ENCODE peak calls at places on chromosomes 16 and 17, in six cellular contexts. S is GM12892, Y is small intestine, X is COR-L47, O is skeletal muscle cell, K is omental fat pad. R is an unnamed sample.

GRCh38 chr17:82832881-82833475 is 6.8 kb downstream of the ZNF750 start:
- DNase-seq in S (no peak), K (no peak), Y (no peak), X (no peak), O (no peak), R (no peak)

GRCh38 chr17:39752241-39752831 is 14.6 kb downstream of the GRB7 start:
- DNase-seq in X (no peak), Y (no peak), S (no peak), K (no peak), O (no peak), R (no peak)

GRCh38 chr16:48277158-48277557 is 29.8 kb upstream of the ABCC11 start:
- DNase-seq in O (no peak), K (no peak), Y (peak), S (no peak), X (peak), R (no peak)

GRCh38 chr17:37494971-37495370 is 5.3 kb downstream of the DUSP14 start:
- DNase-seq in Y (no peak), O (no peak), S (no peak), X (no peak), K (no peak), R (no peak)

GRCh38 chr16:70754371-70754770 is 46.6 kb downstream of the VAC14 start:
- DNase-seq in O (no peak), S (no peak), Y (no peak), K (no peak), X (no peak), R (no peak)

GRCh38 chr16:27083861-27084261 is 17.1 kb downstream of the C16orf82 start:
- DNase-seq in Y (no peak), O (no peak), S (no peak), X (no peak), K (no peak), R (no peak)

GRCh38 chr16:56355786-56356275 is 69.5 kb downstream of the AMFR start:
- DNase-seq in O (no peak), Y (no peak), K (no peak), S (no peak), X (no peak), R (no peak)

GRCh38 chr17:48131216-48131824 is 23.8 kb downstream of the SNX11 start:
- DNase-seq in S (peak), Y (peak), O (no peak), K (no peak), X (peak), R (peak)

GRCh38 chr16:64679976-64680375 is 441.9 kb downstream of the CDH11 start:
- DNase-seq in O (no peak), K (no peak), X (no peak), S (no peak), Y (no peak), R (no peak)

GRCh38 chr17:82977586-82977985 is 101.8 kb upstream of the METRNL start:
- DNase-seq in X (no peak), K (no peak), O (no peak), Y (no peak), S (no peak), R (no peak)

GRCh38 chr16:19410435-19411153 is 7.1 kb upstream of the TMC5 start:
- DNase-seq in O (no peak), S (peak), Y (peak), X (no peak), K (no peak), R (peak)

GRCh38 chr17:73841431-73842060 is 197.3 kb upstream of the SDK2 start:
- DNase-seq in K (no peak), X (peak), Y (no peak), O (no peak), S (no peak), R (peak)

GRCh38 chr17:73101031-73101430 is 8.5 kb upstream of the SLC39A11 start:
- DNase-seq in X (no peak), O (no peak), S (no peak), K (no peak), Y (no peak), R (no peak)

GRCh38 chr17:16943541-16944333 is 28.2 kb downstream of the TNFRSF13B start:
- DNase-seq in Y (no peak), S (no peak), O (no peak), K (no peak), X (no peak), R (peak)

GRCh38 chr16:85166699-85167588 is 54.7 kb upstream of the CIBAR2 start:
- DNase-seq in O (no peak), Y (peak), X (no peak), S (no peak), K (no peak), R (peak)

GRCh38 chr17:69677130-69677529 is 262.6 kb downstream of the MAP2K6 start:
- DNase-seq in K (no peak), X (no peak), O (no peak), S (no peak), Y (no peak), R (no peak)

GRCh38 chr17:27873746-27874145 is 19.4 kb downstream of the LYRM9 start:
- DNase-seq in Y (no peak), X (no peak), K (no peak), S (no peak), O (no peak), R (no peak)

GRCh38 chr16:57381791-57382534 is 9.7 kb downstream of the CX3CL1 start:
- DNase-seq in S (no peak), K (no peak), X (no peak), O (no peak), Y (no peak), R (no peak)

GRCh38 chr17:81510524-81510797 is 2.1 kb downstream of the ACTG1 start:
- DNase-seq in S (no peak), O (no peak), K (no peak), X (no peak), Y (no peak), R (no peak)

GRCh38 chr16:3195975-3196374 is 8.0 kb downstream of the OR1F1 start:
- DNase-seq in S (no peak), Y (no peak), K (no peak), X (no peak), O (no peak), R (peak)

GRCh38 chr17:65855675-65856074 is 294.2 kb upstream of the AXIN2 start:
- DNase-seq in O (no peak), S (no peak), Y (no peak), K (no peak), X (no peak), R (no peak)

GRCh38 chr17:12536472-12536871 is 129.2 kb upstream of the MYOCD start:
- DNase-seq in K (no peak), O (no peak), S (no peak), Y (no peak), X (no peak), R (no peak)

GRCh38 chr16:66824006-66824405 is 6.8 kb downstream of the NAE1 start:
- DNase-seq in O (no peak), X (no peak), K (no peak), S (no peak), Y (no peak), R (no peak)

GRCh38 chr16:78175287-78175686 is 75.8 kb downstream of the WWOX start:
- DNase-seq in K (no peak), Y (no peak), X (no peak), S (no peak), O (no peak), R (no peak)

GRCh38 chr17:31499771-31500554 is 108.5 kb downstream of the RAB11FIP4 start:
- DNase-seq in X (no peak), S (no peak), O (peak), K (no peak), Y (no peak), R (no peak)

GRCh38 chr17:7632492-7632894 is 2.6 kb downstream of the SHBG start:
- DNase-seq in X (no peak), K (no peak), Y (no peak), S (no peak), O (no peak), R (peak)

GRCh38 chr16:53430363-53430762 is 3.9 kb upstream of the RBL2 start:
- DNase-seq in S (no peak), Y (no peak), O (no peak), K (no peak), X (no peak), R (no peak)